ENCODE peak calls at places on chromosomes 13 and 19, in ten cellular contexts. U, Q, O, E, X, B, F, I, M and H are unnamed samples.

GRCh38 chr13:48749699-48750473 is 96.2 kb downstream of the CYSLTR2 start:
- DNase-seq in U (peak), Q (peak), O (peak), E (peak), X (peak), B (peak), F (peak), I (no peak), M (peak), H (peak)

GRCh38 chr13:37878496-37878895 is 8.9 kb upstream of the TRPC4 start:
- DNase-seq in U (no peak), Q (no peak), O (no peak), E (no peak), X (no peak), B (no peak), F (no peak), I (no peak), M (no peak), H (no peak)

GRCh38 chr19:28466107-28467045 is 746.6 kb downstream of the UQCRFS1 start:
- DNase-seq in U (peak), Q (peak), O (peak), E (no peak), X (peak), B (peak), F (peak), I (peak), M (peak), H (peak)

GRCh38 chr19:17601683-17602082 is 46.2 kb downstream of the COLGALT1 start:
- DNase-seq in U (no peak), Q (no peak), O (no peak), E (no peak), X (no peak), B (no peak), F (no peak), I (no peak), M (no peak), H (no peak)

GRCh38 chr13:60227168-60227567 is 63.4 kb upstream of the DIAPH3 start:
- DNase-seq in U (no peak), Q (no peak), O (no peak), E (no peak), X (no peak), B (no peak), F (peak), I (no peak), M (no peak), H (no peak)

GRCh38 chr19:4456843-4457653 is 546 bp downstream of the UBXN6 start:
- DNase-seq in U (peak), Q (peak), O (no peak), E (no peak), X (peak), B (no peak), F (no peak), I (peak), M (peak), H (peak)

GRCh38 chr19:31499826-31500539 is 150.7 kb upstream of the TSHZ3 start:
- DNase-seq in U (no peak), Q (no peak), O (no peak), E (no peak), X (no peak), B (no peak), F (no peak), I (no peak), M (no peak), H (no peak)

GRCh38 chr19:18637644-18638630 is 1.1 kb downstream of the KLHL26 start:
- DNase-seq in U (no peak), Q (no peak), O (peak), E (no peak), X (no peak), B (no peak), F (peak), I (no peak), M (no peak), H (peak)

GRCh38 chr19:17111766-17112165 is 36.2 kb downstream of the MYO9B start:
- DNase-seq in U (no peak), Q (no peak), O (no peak), E (no peak), X (no peak), B (no peak), F (no peak), I (no peak), M (no peak), H (no peak)

GRCh38 chr19:46372901-46373572 is 26.1 kb downstream of the PPP5C start:
- DNase-seq in U (peak), Q (no peak), O (no peak), E (no peak), X (peak), B (no peak), F (no peak), I (peak), M (no peak), H (peak)

GRCh38 chr19:6362351-6362801 is 1.0 kb downstream of the CLPP start:
- DNase-seq in U (no peak), Q (no peak), O (no peak), E (no peak), X (no peak), B (no peak), F (no peak), I (peak), M (no peak), H (no peak)

GRCh38 chr13:31056650-31057275 is 104.9 kb downstream of the HSPH1 start:
- DNase-seq in U (no peak), Q (no peak), O (no peak), E (no peak), X (no peak), B (no peak), F (no peak), I (no peak), M (no peak), H (peak)

GRCh38 chr19:12993562-12993961 is 1.7 kb upstream of the NFIX start:
- DNase-seq in U (no peak), Q (no peak), O (no peak), E (no peak), X (no peak), B (no peak), F (no peak), I (no peak), M (no peak), H (no peak)

GRCh38 chr13:106381083-106381482 is 154.4 kb downstream of the EFNB2 start:
- DNase-seq in U (no peak), Q (no peak), O (no peak), E (no peak), X (peak), B (no peak), F (no peak), I (no peak), M (no peak), H (no peak)

GRCh38 chr19:33193864-33194362 is at the start of gene LRP3:
- DNase-seq in U (peak), Q (no peak), O (no peak), E (no peak), X (no peak), B (no peak), F (no peak), I (no peak), M (peak), H (peak)

GRCh38 chr19:46717716-46718143 is 816 bp upstream of the PRKD2 start:
- DNase-seq in U (no peak), Q (no peak), O (no peak), E (no peak), X (no peak), B (no peak), F (no peak), I (peak), M (no peak), H (no peak)

GRCh38 chr19:7722231-7722651 is 9.7 kb downstream of the CLEC4G start:
- DNase-seq in U (no peak), Q (no peak), O (no peak), E (no peak), X (no peak), B (no peak), F (no peak), I (no peak), M (no peak), H (no peak)

GRCh38 chr13:96781141-96781540 is 213.1 kb downstream of the OXGR1 start:
- DNase-seq in U (no peak), Q (peak), O (no peak), E (no peak), X (no peak), B (peak), F (no peak), I (no peak), M (peak), H (no peak)

GRCh38 chr13:24218977-24219376 is 58.5 kb downstream of the SPATA13 start:
- DNase-seq in U (no peak), Q (no peak), O (no peak), E (no peak), X (no peak), B (no peak), F (peak), I (no peak), M (no peak), H (no peak)

GRCh38 chr19:51194527-51195315 is 30.2 kb upstream of the CD33 start:
- DNase-seq in U (no peak), Q (no peak), O (no peak), E (no peak), X (no peak), B (no peak), F (no peak), I (no peak), M (no peak), H (no peak)

GRCh38 chr13:112097770-112098169 is 30.8 kb downstream of the SOX1 start:
- DNase-seq in U (no peak), Q (no peak), O (no peak), E (no peak), X (no peak), B (no peak), F (no peak), I (no peak), M (no peak), H (no peak)

GRCh38 chr19:42121666-42122069 is 10.6 kb downstream of the POU2F2 start:
- DNase-seq in U (peak), Q (no peak), O (peak), E (no peak), X (peak), B (no peak), F (peak), I (peak), M (peak), H (peak)